ENCODE peak calls at places on chromosomes 12 and 14, in eight cellular contexts. T is kidney epithelial cell; G is astrocyte of the cerebellum; M is CD8-positive, alpha-beta T cell; R is nucleus accumbens; B is putamen; W is SHP77; U is AG08395. Z is an unnamed sample.

GRCh38 chr14:29838752-29839151 is 88.9 kb downstream of the PRKD1 start:
- DNase-seq in G (no peak), T (no peak), B (no peak), W (no peak), R (no peak), U (no peak), M (no peak), Z (no peak)

GRCh38 chr14:104358528-104359300 is 220.3 kb downstream of the KIF26A start:
- DNase-seq in W (no peak), T (no peak), M (no peak), B (no peak), G (no peak), U (no peak), R (no peak), Z (peak)

GRCh38 chr14:93008381-93008780 is 85.4 kb downstream of the CHGA start:
- DNase-seq in U (no peak), G (no peak), B (peak), R (no peak), T (no peak), W (no peak), M (no peak), Z (no peak)

GRCh38 chr14:23931705-23932314 is 21.8 kb upstream of the DHRS4 start:
- DNase-seq in G (no peak), B (no peak), T (no peak), U (no peak), W (no peak), M (no peak), R (no peak), Z (no peak)

GRCh38 chr14:53187921-53188463 is 34.9 kb upstream of the DDHD1 start:
- DNase-seq in B (no peak), R (no peak), T (no peak), G (no peak), W (no peak), M (no peak), U (no peak), Z (no peak)

GRCh38 chr14:61342486-61342885 is 21.1 kb downstream of the PRKCH start:
- DNase-seq in T (no peak), R (no peak), G (no peak), M (peak), B (no peak), U (no peak), W (no peak), Z (no peak)

GRCh38 chr12:106137456-106138278 is 1.1 kb downstream of the NUAK1 start:
- DNase-seq in G (no peak), W (no peak), U (no peak), T (no peak), M (no peak), B (peak), R (peak), Z (no peak)

GRCh38 chr12:49635036-49635435 is 11.7 kb downstream of the PRPF40B start:
- DNase-seq in U (no peak), W (no peak), G (no peak), B (no peak), T (no peak), R (no peak), M (no peak), Z (no peak)

GRCh38 chr12:112496493-112496892 is 77.7 kb downstream of the PTPN11 start:
- DNase-seq in W (no peak), R (no peak), M (no peak), T (no peak), G (no peak), B (no peak), U (no peak), Z (no peak)

GRCh38 chr12:62438098-62438692 is 28.4 kb upstream of the MON2 start:
- DNase-seq in G (peak), B (peak), R (no peak), T (peak), M (peak), U (peak), W (no peak), Z (no peak)

GRCh38 chr14:103398427-103399195 is 13.4 kb downstream of the MARK3 start:
- DNase-seq in M (no peak), R (no peak), T (no peak), B (no peak), W (no peak), U (no peak), G (no peak), Z (no peak)

GRCh38 chr12:121334513-121335343 is 17.5 kb downstream of the ANAPC5 start:
- DNase-seq in T (peak), U (peak), R (no peak), M (no peak), W (peak), G (peak), B (peak), Z (no peak)

GRCh38 chr14:104217486-104218360 is 79.3 kb downstream of the KIF26A start:
- DNase-seq in W (no peak), M (no peak), B (no peak), G (no peak), R (no peak), T (no peak), U (no peak), Z (no peak)

GRCh38 chr12:32312049-32312670 is 87.2 kb upstream of the FGD4 start:
- DNase-seq in M (no peak), W (peak), G (peak), R (no peak), U (peak), B (no peak), T (peak), Z (no peak)

GRCh38 chr12:79895041-79895440 is 39.9 kb downstream of the PPP1R12A start:
- DNase-seq in G (no peak), M (no peak), W (no peak), R (no peak), U (no peak), B (no peak), T (no peak), Z (no peak)